ENCODE peak calls at places on chromosomes 11 and 22, in six cellular contexts. One of them, this sample, is unnamed.

GRCh38 chr11:73818838-73819237 is 31.2 kb downstream of the MRPL48 start:
- DNase-seq in CD4-positive, alpha-beta memory T cell: no peak
- DNase-seq in activated naive CD4-positive, alpha-beta T cell: no peak
- DNase-seq in SK-MEL-5: no peak
- DNase-seq in GOT3: no peak
- DNase-seq in AG08395: peak
- DNase-seq in this sample: no peak

GRCh38 chr11:64713781-64714363 is 9.1 kb downstream of the NRXN2 start:
- DNase-seq in CD4-positive, alpha-beta memory T cell: no peak
- DNase-seq in activated naive CD4-positive, alpha-beta T cell: no peak
- DNase-seq in SK-MEL-5: no peak
- DNase-seq in GOT3: no peak
- DNase-seq in AG08395: no peak
- DNase-seq in this sample: no peak

GRCh38 chr22:49923445-49923844 is 5.0 kb downstream of the CRELD2 start:
- DNase-seq in CD4-positive, alpha-beta memory T cell: peak
- DNase-seq in activated naive CD4-positive, alpha-beta T cell: no peak
- DNase-seq in SK-MEL-5: no peak
- DNase-seq in GOT3: no peak
- DNase-seq in AG08395: no peak
- DNase-seq in this sample: no peak

GRCh38 chr22:44802071-44802700 is 49.8 kb downstream of the ARHGAP8 start:
- DNase-seq in CD4-positive, alpha-beta memory T cell: no peak
- DNase-seq in activated naive CD4-positive, alpha-beta T cell: no peak
- DNase-seq in SK-MEL-5: no peak
- DNase-seq in GOT3: no peak
- DNase-seq in AG08395: no peak
- DNase-seq in this sample: no peak

GRCh38 chr11:92510591-92510990 is 286.0 kb downstream of the FAT3 start:
- DNase-seq in CD4-positive, alpha-beta memory T cell: no peak
- DNase-seq in activated naive CD4-positive, alpha-beta T cell: no peak
- DNase-seq in SK-MEL-5: no peak
- DNase-seq in GOT3: no peak
- DNase-seq in AG08395: no peak
- DNase-seq in this sample: no peak

GRCh38 chr11:834371-835316 is 1.9 kb downstream of the CD151 start:
- DNase-seq in CD4-positive, alpha-beta memory T cell: no peak
- DNase-seq in activated naive CD4-positive, alpha-beta T cell: no peak
- DNase-seq in SK-MEL-5: peak
- DNase-seq in GOT3: no peak
- DNase-seq in AG08395: peak
- DNase-seq in this sample: no peak

GRCh38 chr11:17259931-17260499 is 16.5 kb upstream of the NUCB2 start:
- DNase-seq in CD4-positive, alpha-beta memory T cell: no peak
- DNase-seq in activated naive CD4-positive, alpha-beta T cell: no peak
- DNase-seq in SK-MEL-5: no peak
- DNase-seq in GOT3: no peak
- DNase-seq in AG08395: no peak
- DNase-seq in this sample: no peak

GRCh38 chr11:113562981-113563461 is 87.8 kb upstream of the DRD2 start:
- DNase-seq in CD4-positive, alpha-beta memory T cell: no peak
- DNase-seq in activated naive CD4-positive, alpha-beta T cell: no peak
- DNase-seq in SK-MEL-5: no peak
- DNase-seq in GOT3: no peak
- DNase-seq in AG08395: no peak
- DNase-seq in this sample: no peak

GRCh38 chr11:2812371-2812991 is 73.1 kb downstream of the CDKN1C start:
- DNase-seq in CD4-positive, alpha-beta memory T cell: no peak
- DNase-seq in activated naive CD4-positive, alpha-beta T cell: no peak
- DNase-seq in SK-MEL-5: no peak
- DNase-seq in GOT3: no peak
- DNase-seq in AG08395: no peak
- DNase-seq in this sample: no peak

GRCh38 chr11:8059571-8060011 is 21.4 kb upstream of the TUB start:
- DNase-seq in CD4-positive, alpha-beta memory T cell: no peak
- DNase-seq in activated naive CD4-positive, alpha-beta T cell: no peak
- DNase-seq in SK-MEL-5: no peak
- DNase-seq in GOT3: no peak
- DNase-seq in AG08395: no peak
- DNase-seq in this sample: no peak

GRCh38 chr11:119303227-119303718 is 13.7 kb downstream of the MCAM start:
- DNase-seq in CD4-positive, alpha-beta memory T cell: no peak
- DNase-seq in activated naive CD4-positive, alpha-beta T cell: no peak
- DNase-seq in SK-MEL-5: no peak
- DNase-seq in GOT3: no peak
- DNase-seq in AG08395: no peak
- DNase-seq in this sample: no peak

GRCh38 chr22:25759825-25760231 is 17.8 kb downstream of the MYO18B start:
- DNase-seq in CD4-positive, alpha-beta memory T cell: no peak
- DNase-seq in activated naive CD4-positive, alpha-beta T cell: no peak
- DNase-seq in SK-MEL-5: no peak
- DNase-seq in GOT3: peak
- DNase-seq in AG08395: peak
- DNase-seq in this sample: no peak

GRCh38 chr11:70796601-70797000 is 398.3 kb downstream of the CTTN start:
- DNase-seq in CD4-positive, alpha-beta memory T cell: no peak
- DNase-seq in activated naive CD4-positive, alpha-beta T cell: no peak
- DNase-seq in SK-MEL-5: peak
- DNase-seq in GOT3: no peak
- DNase-seq in AG08395: no peak
- DNase-seq in this sample: no peak

GRCh38 chr22:26679003-26679629 is 21.7 kb downstream of the MIAT start:
- DNase-seq in CD4-positive, alpha-beta memory T cell: peak
- DNase-seq in activated naive CD4-positive, alpha-beta T cell: peak
- DNase-seq in SK-MEL-5: peak
- DNase-seq in GOT3: peak
- DNase-seq in AG08395: peak
- DNase-seq in this sample: peak

GRCh38 chr11:108591893-108592292 is 1.7 kb downstream of the EXPH5 start:
- DNase-seq in CD4-positive, alpha-beta memory T cell: no peak
- DNase-seq in activated naive CD4-positive, alpha-beta T cell: no peak
- DNase-seq in SK-MEL-5: no peak
- DNase-seq in GOT3: no peak
- DNase-seq in AG08395: no peak
- DNase-seq in this sample: no peak

GRCh38 chr11:8871283-8871775 is 39.7 kb upstream of the AKIP1 start:
- DNase-seq in CD4-positive, alpha-beta memory T cell: no peak
- DNase-seq in activated naive CD4-positive, alpha-beta T cell: no peak
- DNase-seq in SK-MEL-5: peak
- DNase-seq in GOT3: no peak
- DNase-seq in AG08395: peak
- DNase-seq in this sample: peak

GRCh38 chr11:76615950-76616349 is 54.6 kb downstream of the LRRC32 start:
- DNase-seq in CD4-positive, alpha-beta memory T cell: no peak
- DNase-seq in activated naive CD4-positive, alpha-beta T cell: no peak
- DNase-seq in SK-MEL-5: no peak
- DNase-seq in GOT3: peak
- DNase-seq in AG08395: peak
- DNase-seq in this sample: no peak

GRCh38 chr11:123616505-123617198 is 37.8 kb downstream of the SCN3B start:
- DNase-seq in CD4-positive, alpha-beta memory T cell: no peak
- DNase-seq in activated naive CD4-positive, alpha-beta T cell: no peak
- DNase-seq in SK-MEL-5: no peak
- DNase-seq in GOT3: no peak
- DNase-seq in AG08395: peak
- DNase-seq in this sample: no peak

GRCh38 chr11:32333335-32333991 is 101.9 kb downstream of the WT1 start:
- DNase-seq in CD4-positive, alpha-beta memory T cell: peak
- DNase-seq in activated naive CD4-positive, alpha-beta T cell: no peak
- DNase-seq in SK-MEL-5: no peak
- DNase-seq in GOT3: no peak
- DNase-seq in AG08395: peak
- DNase-seq in this sample: no peak

GRCh38 chr11:118290923-118291322 is 13.6 kb upstream of the CD3E start:
- DNase-seq in CD4-positive, alpha-beta memory T cell: peak
- DNase-seq in activated naive CD4-positive, alpha-beta T cell: no peak
- DNase-seq in SK-MEL-5: peak
- DNase-seq in GOT3: no peak
- DNase-seq in AG08395: no peak
- DNase-seq in this sample: no peak

GRCh38 chr22:40764743-40765441 is 54.3 kb downstream of the SLC25A17 start:
- DNase-seq in CD4-positive, alpha-beta memory T cell: peak
- DNase-seq in activated naive CD4-positive, alpha-beta T cell: no peak
- DNase-seq in SK-MEL-5: no peak
- DNase-seq in GOT3: no peak
- DNase-seq in AG08395: no peak
- DNase-seq in this sample: no peak

GRCh38 chr11:119607726-119608125 is 121.3 kb downstream of the NECTIN1 start:
- DNase-seq in CD4-positive, alpha-beta memory T cell: no peak
- DNase-seq in activated naive CD4-positive, alpha-beta T cell: no peak
- DNase-seq in SK-MEL-5: peak
- DNase-seq in GOT3: no peak
- DNase-seq in AG08395: no peak
- DNase-seq in this sample: no peak

GRCh38 chr22:50215297-50216049 is 14.7 kb downstream of the SELENOO start:
- DNase-seq in CD4-positive, alpha-beta memory T cell: no peak
- DNase-seq in activated naive CD4-positive, alpha-beta T cell: no peak
- DNase-seq in SK-MEL-5: no peak
- DNase-seq in GOT3: no peak
- DNase-seq in AG08395: no peak
- DNase-seq in this sample: no peak

GRCh38 chr11:2551131-2551530 is 106.3 kb downstream of the KCNQ1 start:
- DNase-seq in CD4-positive, alpha-beta memory T cell: no peak
- DNase-seq in activated naive CD4-positive, alpha-beta T cell: no peak
- DNase-seq in SK-MEL-5: no peak
- DNase-seq in GOT3: no peak
- DNase-seq in AG08395: no peak
- DNase-seq in this sample: no peak

GRCh38 chr11:36463781-36464180 is 46.3 kb downstream of the TRAF6 start:
- DNase-seq in CD4-positive, alpha-beta memory T cell: no peak
- DNase-seq in activated naive CD4-positive, alpha-beta T cell: no peak
- DNase-seq in SK-MEL-5: no peak
- DNase-seq in GOT3: no peak
- DNase-seq in AG08395: peak
- DNase-seq in this sample: no peak

GRCh38 chr11:23226331-23226909 is 366.1 kb upstream of the CCDC179 start:
- DNase-seq in CD4-positive, alpha-beta memory T cell: no peak
- DNase-seq in activated naive CD4-positive, alpha-beta T cell: no peak
- DNase-seq in SK-MEL-5: no peak
- DNase-seq in GOT3: no peak
- DNase-seq in AG08395: peak
- DNase-seq in this sample: no peak

GRCh38 chr11:112882494-112883381 is 78.5 kb upstream of the NCAM1 start:
- DNase-seq in CD4-positive, alpha-beta memory T cell: no peak
- DNase-seq in activated naive CD4-positive, alpha-beta T cell: no peak
- DNase-seq in SK-MEL-5: no peak
- DNase-seq in GOT3: no peak
- DNase-seq in AG08395: no peak
- DNase-seq in this sample: no peak

GRCh38 chr22:47294222-47294532 is 531.7 kb downstream of the TBC1D22A start:
- DNase-seq in CD4-positive, alpha-beta memory T cell: no peak
- DNase-seq in activated naive CD4-positive, alpha-beta T cell: no peak
- DNase-seq in SK-MEL-5: no peak
- DNase-seq in GOT3: no peak
- DNase-seq in AG08395: peak
- DNase-seq in this sample: no peak

GRCh38 chr11:78651923-78652602 is 77.4 kb upstream of the NARS2 start:
- DNase-seq in CD4-positive, alpha-beta memory T cell: no peak
- DNase-seq in activated naive CD4-positive, alpha-beta T cell: no peak
- DNase-seq in SK-MEL-5: no peak
- DNase-seq in GOT3: no peak
- DNase-seq in AG08395: no peak
- DNase-seq in this sample: no peak

GRCh38 chr11:12693485-12694181 is 19.4 kb downstream of the TEAD1 start:
- DNase-seq in CD4-positive, alpha-beta memory T cell: no peak
- DNase-seq in activated naive CD4-positive, alpha-beta T cell: no peak
- DNase-seq in SK-MEL-5: peak
- DNase-seq in GOT3: no peak
- DNase-seq in AG08395: peak
- DNase-seq in this sample: no peak

GRCh38 chr11:6300325-6300724 is 20.0 kb downstream of the CAVIN3 start:
- DNase-seq in CD4-positive, alpha-beta memory T cell: no peak
- DNase-seq in activated naive CD4-positive, alpha-beta T cell: no peak
- DNase-seq in SK-MEL-5: no peak
- DNase-seq in GOT3: no peak
- DNase-seq in AG08395: no peak
- DNase-seq in this sample: no peak

GRCh38 chr22:25775501-25775900 is 33.5 kb downstream of the MYO18B start:
- DNase-seq in CD4-positive, alpha-beta memory T cell: no peak
- DNase-seq in activated naive CD4-positive, alpha-beta T cell: no peak
- DNase-seq in SK-MEL-5: no peak
- DNase-seq in GOT3: no peak
- DNase-seq in AG08395: no peak
- DNase-seq in this sample: no peak

GRCh38 chr22:31284756-31285155 is 7.5 kb downstream of the PIK3IP1 start:
- DNase-seq in CD4-positive, alpha-beta memory T cell: no peak
- DNase-seq in activated naive CD4-positive, alpha-beta T cell: no peak
- DNase-seq in SK-MEL-5: no peak
- DNase-seq in GOT3: no peak
- DNase-seq in AG08395: no peak
- DNase-seq in this sample: no peak

GRCh38 chr11:36312593-36312990 is 16.5 kb downstream of the PRR5L start:
- DNase-seq in CD4-positive, alpha-beta memory T cell: no peak
- DNase-seq in activated naive CD4-positive, alpha-beta T cell: no peak
- DNase-seq in SK-MEL-5: no peak
- DNase-seq in GOT3: no peak
- DNase-seq in AG08395: peak
- DNase-seq in this sample: no peak

GRCh38 chr11:66846671-66847091 is 3.4 kb downstream of the RCE1 start:
- DNase-seq in CD4-positive, alpha-beta memory T cell: no peak
- DNase-seq in activated naive CD4-positive, alpha-beta T cell: no peak
- DNase-seq in SK-MEL-5: no peak
- DNase-seq in GOT3: no peak
- DNase-seq in AG08395: no peak
- DNase-seq in this sample: no peak

GRCh38 chr22:38852522-38852921 is 8.7 kb upstream of the NPTXR start:
- DNase-seq in CD4-positive, alpha-beta memory T cell: no peak
- DNase-seq in activated naive CD4-positive, alpha-beta T cell: no peak
- DNase-seq in SK-MEL-5: no peak
- DNase-seq in GOT3: no peak
- DNase-seq in AG08395: no peak
- DNase-seq in this sample: no peak